ENCODE peak calls at places on chromosomes 13 and 19, in four cellular contexts. S is GM12878, U is GM23248, D is IMR-90. A is an unnamed sample.

GRCh38 chr13:100535401-100536135 is 53.0 kb downstream of the GGACT start:
- DNase-seq in S (no peak), U (peak), D (no peak), A (no peak)

GRCh38 chr13:87677334-87678234 is 6.4 kb downstream of the SLITRK5 start:
- DNase-seq in S (no peak), U (peak), D (no peak), A (no peak)

GRCh38 chr19:48630289-48631036 is 6.7 kb downstream of the DBP start:
- DNase-seq in S (no peak), U (peak), D (no peak), A (no peak)

GRCh38 chr13:114035583-114036501 is 62.0 kb upstream of the C13orf46 start:
- DNase-seq in S (no peak), U (peak), D (peak), A (no peak)

GRCh38 chr19:2603320-2603719 is 99.2 kb downstream of the GNG7 start:
- DNase-seq in S (no peak), U (peak), D (no peak), A (no peak)

GRCh38 chr13:66492479-66492878 is 737.7 kb downstream of the PCDH9 start:
- DNase-seq in S (no peak), U (no peak), D (no peak), A (no peak)

GRCh38 chr19:1856698-1857603 is 6.4 kb downstream of the KLF16 start:
- DNase-seq in S (no peak), U (peak), D (peak), A (peak)

GRCh38 chr19:49210108-49210900 is 52.7 kb downstream of the TRPM4 start:
- DNase-seq in S (no peak), U (peak), D (no peak), A (no peak)

GRCh38 chr19:47581605-47582319 is 8.8 kb upstream of the ZNF541 start:
- DNase-seq in S (no peak), U (no peak), D (no peak), A (peak)

GRCh38 chr13:97261254-97262015 is 39.3 kb downstream of the MBNL2 start:
- DNase-seq in S (no peak), U (no peak), D (no peak), A (no peak)

GRCh38 chr13:98454389-98454881 is 122.5 kb downstream of the STK24 start:
- DNase-seq in S (no peak), U (peak), D (peak), A (peak)

GRCh38 chr13:30019648-30020626 is 169.5 kb upstream of the UBL3 start:
- DNase-seq in S (no peak), U (no peak), D (no peak), A (no peak)

GRCh38 chr13:60617863-60618733 is 221.1 kb downstream of the TDRD3 start:
- DNase-seq in S (no peak), U (peak), D (peak), A (no peak)

GRCh38 chr13:42525035-42525504 is 48.9 kb upstream of the TNFSF11 start:
- DNase-seq in S (no peak), U (peak), D (no peak), A (peak)

GRCh38 chr13:102779426-102780159 is 6.0 kb upstream of the TEX30 start:
- DNase-seq in S (no peak), U (no peak), D (no peak), A (no peak)

GRCh38 chr13:81540777-81541176 is 1199.9 kb upstream of the SPRY2 start:
- DNase-seq in S (no peak), U (peak), D (no peak), A (no peak)

GRCh38 chr19:18672044-18672451 is 11.4 kb upstream of the CRTC1 start:
- DNase-seq in S (no peak), U (no peak), D (no peak), A (no peak)

GRCh38 chr13:37138169-37138568 is 32.7 kb upstream of the CSNK1A1L start:
- DNase-seq in S (no peak), U (peak), D (no peak), A (peak)

GRCh38 chr13:70253834-70254233 is 145.6 kb upstream of the KLHL1 start:
- DNase-seq in S (no peak), U (no peak), D (no peak), A (peak)

GRCh38 chr19:54035215-54036178 is 28.2 kb downstream of the VSTM1 start:
- DNase-seq in S (no peak), U (peak), D (peak), A (peak)

GRCh38 chr19:54271106-54271505 is 9.8 kb downstream of the LILRB2 start:
- DNase-seq in S (no peak), U (no peak), D (no peak), A (no peak)

GRCh38 chr13:42305503-42305902 is 33.6 kb downstream of the AKAP11 start:
- DNase-seq in S (no peak), U (no peak), D (peak), A (peak)

GRCh38 chr13:26508885-26509284 is 48.6 kb upstream of the WASF3 start:
- DNase-seq in S (no peak), U (peak), D (peak), A (peak)

GRCh38 chr13:98721825-98722510 is 30.5 kb downstream of the SLC15A1 start:
- DNase-seq in S (no peak), U (peak), D (no peak), A (peak)

GRCh38 chr13:19759669-19760068 is 23.1 kb downstream of the PSPC1 start:
- DNase-seq in S (no peak), U (peak), D (peak), A (no peak)

GRCh38 chr13:23146811-23147245 is 34.0 kb upstream of the SGCG start:
- DNase-seq in S (no peak), U (peak), D (peak), A (no peak)

GRCh38 chr19:31448221-31448657 is 99.0 kb upstream of the TSHZ3 start:
- DNase-seq in S (no peak), U (peak), D (peak), A (peak)

GRCh38 chr19:45154064-45154827 is 6.5 kb downstream of the NKPD1 start:
- DNase-seq in S (no peak), U (peak), D (peak), A (peak)

GRCh38 chr13:67619987-67620386 is 389.9 kb upstream of the PCDH9 start:
- DNase-seq in S (no peak), U (no peak), D (peak), A (no peak)

GRCh38 chr19:51078104-51078503 is 4.6 kb downstream of the KLK14 start:
- DNase-seq in S (no peak), U (no peak), D (no peak), A (no peak)

GRCh38 chr19:41001243-41001971 is 10.3 kb downstream of the CYP2B6 start:
- DNase-seq in S (no peak), U (no peak), D (no peak), A (no peak)

DNA sequence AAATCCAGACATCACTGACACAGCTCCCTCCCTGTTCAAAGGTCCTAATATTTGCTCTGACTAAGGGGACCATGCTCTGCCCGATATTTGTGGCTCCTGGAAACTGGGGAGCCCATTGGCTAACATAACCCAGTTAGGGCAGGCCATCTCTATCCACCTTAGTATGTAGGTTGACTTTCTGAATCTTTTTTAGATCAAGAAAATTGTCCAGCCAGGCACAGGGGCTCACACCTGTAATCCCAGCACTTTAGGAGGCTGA is 3.4 kb upstream of the CDX2 start:
- DNase-seq in S (no peak), U (no peak), D (no peak), A (no peak)
- H3K9ac ChIP-seq in S (no peak), U (no peak), D (no peak), A (no peak)

DNA sequence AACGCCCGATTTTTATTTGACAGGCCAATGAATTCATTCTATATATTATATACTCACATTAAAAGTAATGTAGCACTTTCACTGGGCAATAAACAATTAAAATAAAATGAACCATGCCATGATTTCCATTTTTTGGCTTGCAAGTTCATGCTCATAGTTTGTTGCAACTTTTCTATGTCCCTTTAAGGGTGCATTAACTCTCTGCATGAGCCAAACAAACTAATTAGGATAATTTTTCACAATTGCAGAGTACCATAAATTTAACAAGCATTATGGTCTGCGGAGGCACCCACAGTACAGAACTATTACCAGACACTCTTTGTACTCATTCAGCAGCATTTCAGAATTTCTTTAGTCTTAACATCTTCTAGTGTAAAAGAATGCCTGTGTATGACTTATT is 1.4 kb downstream of the LHFPL6 start:
- DNase-seq in S (no peak), U (no peak), D (no peak), A (no peak)
- H3K9ac ChIP-seq in S (no peak), U (peak), D (peak), A (no peak)

GRCh38 chr19:36009633-36010379 is 1.2 kb upstream of the SYNE4 start:
- DNase-seq in S (no peak), U (no peak), D (no peak), A (no peak)

GRCh38 chr19:36009220-36009619 is 607 bp upstream of the SYNE4 start:
- DNase-seq in S (no peak), U (peak), D (peak), A (no peak)

GRCh38 chr19:36010402-36010801 is 1.8 kb upstream of the SYNE4 start:
- DNase-seq in S (no peak), U (no peak), D (no peak), A (no peak)

GRCh38 chr19:36006955-36007354 is 1.7 kb downstream of the SYNE4 start:
- DNase-seq in S (no peak), U (no peak), D (no peak), A (no peak)

GRCh38 chr19:36008336-36008978 is at the start of gene SYNE4:
- DNase-seq in S (no peak), U (peak), D (no peak), A (no peak)
- H3K9ac ChIP-seq in S (no peak), U (peak), D (peak), A (no peak)

DNA sequence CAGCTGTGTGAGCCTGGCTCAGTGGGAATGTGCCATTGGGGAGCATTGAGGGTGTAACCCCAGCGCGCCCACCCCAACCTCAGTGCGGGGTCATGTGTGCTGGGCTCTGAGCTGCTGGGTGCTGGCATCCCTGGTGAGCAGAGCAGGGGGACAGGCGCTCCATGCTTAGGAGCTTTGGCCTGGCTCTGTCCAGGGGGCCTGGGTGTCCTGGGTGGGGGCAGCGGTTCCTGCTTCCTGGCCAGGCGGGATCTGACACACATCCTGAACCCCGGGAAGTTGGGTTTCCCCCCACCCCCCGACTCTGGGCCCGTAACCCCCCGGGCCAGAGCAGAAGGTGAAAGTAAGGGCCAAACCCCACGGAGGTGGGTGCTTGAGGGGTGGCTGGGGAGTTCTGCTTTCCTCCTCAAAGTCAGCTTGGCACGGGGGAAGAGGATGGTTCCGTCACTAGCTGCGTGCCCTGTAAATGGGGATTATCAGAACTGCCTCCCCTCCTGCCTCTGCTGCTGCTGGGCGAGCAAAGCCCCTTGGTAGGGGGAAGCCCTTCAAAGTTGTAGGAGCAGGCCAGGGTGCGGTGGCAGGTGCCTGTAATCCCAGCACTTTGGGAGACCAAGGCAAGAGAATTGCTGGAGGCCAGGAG is 1.7 kb downstream of the LRP3 start:
- DNase-seq in S (no peak), U (no peak), D (no peak), A (no peak)
- H3K9ac ChIP-seq in S (no peak), U (peak), D (no peak), A (no peak)

DNA sequence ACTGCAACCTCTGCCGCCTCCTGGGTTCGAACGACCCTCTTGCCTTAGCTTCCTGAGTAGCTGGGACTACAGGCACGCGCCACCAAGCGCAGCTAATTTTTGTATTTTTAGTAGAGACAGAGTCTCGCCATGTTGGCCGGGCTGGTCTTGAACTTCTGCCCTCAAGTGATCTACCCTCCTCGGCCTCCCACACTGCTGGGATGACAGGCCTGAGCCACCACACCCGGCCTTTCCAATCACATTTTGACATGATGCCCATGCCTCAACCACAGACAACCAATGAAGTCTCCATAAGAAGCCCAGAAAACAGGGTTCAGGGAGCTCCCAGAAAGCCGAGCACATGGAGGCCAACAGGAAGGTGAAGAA is 11.7 kb downstream of the RAB20 start:
- DNase-seq in S (no peak), U (no peak), D (no peak), A (no peak)
- H3K9ac ChIP-seq in S (no peak), U (no peak), D (no peak), A (no peak)

GRCh38 chr13:32472194-32472621 is 44.3 kb upstream of the N4BP2L1 start:
- DNase-seq in S (peak), U (peak), D (no peak), A (no peak)
- H3K9ac ChIP-seq in S (no peak), U (peak), D (no peak), A (no peak)

DNA sequence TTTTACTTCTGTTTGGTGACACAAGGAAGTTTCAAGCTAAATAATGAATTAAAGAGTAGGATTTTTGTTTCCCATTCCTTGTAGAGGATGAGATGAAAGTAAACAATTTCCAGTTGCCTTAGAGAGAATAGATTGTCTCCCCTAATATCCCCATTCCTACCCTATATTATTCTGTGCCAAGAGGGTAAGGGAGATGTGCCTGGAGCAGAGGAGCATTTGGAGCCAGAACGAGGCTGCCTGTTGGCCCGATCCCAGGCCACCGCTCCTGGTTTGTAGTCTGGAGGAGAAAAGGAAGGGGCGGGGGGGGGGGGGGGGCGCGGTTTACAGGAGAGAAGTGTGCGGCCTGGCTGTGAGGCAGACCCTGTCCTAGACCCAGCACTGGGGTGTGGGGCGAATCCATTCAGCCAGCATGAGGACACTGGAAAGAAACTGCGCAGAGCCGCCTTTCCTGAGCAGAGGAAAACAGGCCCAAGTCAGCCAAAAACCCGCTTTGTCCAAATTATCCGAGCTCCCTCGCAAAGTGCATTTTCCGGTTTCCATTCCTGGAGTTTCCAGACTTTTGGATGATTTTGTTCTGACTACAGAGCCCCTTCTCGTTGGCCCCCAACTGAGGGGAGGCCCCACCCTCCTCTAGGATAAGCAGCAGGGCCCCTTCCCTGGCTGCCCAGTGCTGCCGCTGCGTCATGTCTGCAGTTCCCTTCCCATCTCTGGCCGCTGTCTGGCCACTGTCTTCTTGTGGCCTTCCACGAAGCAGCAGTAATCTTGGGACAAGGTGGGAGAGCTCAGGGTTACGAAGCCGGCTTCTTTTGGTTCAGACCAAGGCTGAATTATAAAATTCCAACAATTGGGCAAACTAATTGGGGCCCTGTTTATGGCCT is 23.0 kb downstream of the NFIX start:
- DNase-seq in S (no peak), U (peak), D (peak), A (peak)
- H3K9ac ChIP-seq in S (no peak), U (peak), D (peak), A (peak)

GRCh38 chr13:110394371-110394841 is 87.3 kb downstream of the COL4A2 start:
- DNase-seq in S (no peak), U (no peak), D (peak), A (no peak)
- H3K9ac ChIP-seq in S (no peak), U (no peak), D (no peak), A (no peak)